ENCODE peak calls at places on chromosomes 4 and X, in eight cellular contexts. W is NB4; J is left lung; H is activated CD4-positive, alpha-beta T cell treated with anti-CD3 and anti-CD28 coated beads for 24 hours; K is M059J; X is tibial artery; V is hypothalamus; A is dermis blood vessel endothelial cell. C is an unnamed sample.
A peak's percentile ranks its signal among the peaks of the same experiment; 100 is the strongest.

GRCh38 chrX:724256-724655 is 93.7 kb downstream of the SHOX start:
- DNase-seq in W (no peak), J (no peak), H (no peak), K (no peak), X (no peak), V (no peak), A (no peak), C (peak; percentile 50)

GRCh38 chr4:146488495-146489174 is 33.1 kb downstream of the SLC10A7 start:
- DNase-seq in W (no peak), J (no peak), H (no peak), K (peak; percentile 35), X (no peak), V (no peak), A (peak; percentile 89), C (no peak)

GRCh38 chr4:152635876-152636275 is 43.9 kb downstream of the TMEM154 start:
- DNase-seq in W (peak; percentile 46), J (no peak), H (no peak), K (no peak), X (no peak), V (no peak), A (no peak), C (no peak)

GRCh38 chrX:11758400-11759171 is 549 bp downstream of the MSL3 start:
- DNase-seq in W (peak; percentile 83), J (peak; percentile 89), H (peak; percentile 75), K (peak; percentile 82), X (peak; percentile 91), V (peak; percentile 80), A (peak; percentile 87), C (peak; percentile 87)

GRCh38 chr4:161841759-161842158 is 322.0 kb downstream of the FSTL5 start:
- DNase-seq in W (no peak), J (no peak), H (no peak), K (no peak), X (no peak), V (no peak), A (no peak), C (no peak)

GRCh38 chr4:65450899-65451298 is 219.4 kb downstream of the EPHA5 start:
- DNase-seq in W (no peak), J (no peak), H (no peak), K (no peak), X (no peak), V (no peak), A (no peak), C (no peak)

GRCh38 chr4:71261001-71261400 is 77.8 kb upstream of the SLC4A4 start:
- DNase-seq in W (no peak), J (no peak), H (no peak), K (no peak), X (no peak), V (no peak), A (no peak), C (no peak)

GRCh38 chr4:78569291-78569821 is 17.8 kb downstream of the ANXA3 start:
- DNase-seq in W (no peak), J (no peak), H (no peak), K (peak; percentile 76), X (no peak), V (no peak), A (peak; percentile 75), C (no peak)

GRCh38 chrX:151680805-151681204 is 14.5 kb upstream of the PRRG3 start:
- DNase-seq in W (peak; percentile 60), J (no peak), H (peak; percentile 40), K (peak; percentile 54), X (no peak), V (peak; percentile 23), A (peak; percentile 54), C (peak; percentile 72)

GRCh38 chr4:7821245-7822165 is 118.2 kb downstream of the AFAP1 start:
- DNase-seq in W (no peak), J (no peak), H (no peak), K (no peak), X (no peak), V (no peak), A (no peak), C (no peak)

GRCh38 chrX:106931831-106932491 is 11.8 kb downstream of the CLDN2 start:
- DNase-seq in W (no peak), J (no peak), H (no peak), K (peak; percentile 2), X (no peak), V (no peak), A (no peak), C (no peak)

GRCh38 chr4:15682790-15683495 is 1.3 kb downstream of the FAM200B start:
- DNase-seq in W (peak; percentile 57), J (no peak), H (no peak), K (no peak), X (no peak), V (no peak), A (peak; percentile 36), C (no peak)

GRCh38 chr4:3202836-3203820 is 45.8 kb upstream of the MSANTD1 start:
- DNase-seq in W (peak; percentile 51), J (no peak), H (no peak), K (no peak), X (peak; percentile 38), V (no peak), A (no peak), C (no peak)

GRCh38 chr4:150906987-150907633 is 108.0 kb downstream of the LRBA start:
- DNase-seq in W (no peak), J (no peak), H (no peak), K (no peak), X (no peak), V (no peak), A (no peak), C (no peak)

GRCh38 chr4:150321113-150321512 is 242.9 kb downstream of the DCLK2 start:
- DNase-seq in W (no peak), J (no peak), H (no peak), K (no peak), X (no peak), V (no peak), A (no peak), C (no peak)

GRCh38 chrX:53265771-53266170 is 15.6 kb downstream of the IQSEC2 start:
- DNase-seq in W (no peak), J (no peak), H (no peak), K (peak; percentile 56), X (no peak), V (no peak), A (no peak), C (no peak)

GRCh38 chr4:138494931-138495330 is 252.8 kb upstream of the SLC7A11 start:
- DNase-seq in W (peak; percentile 82), J (no peak), H (no peak), K (peak; percentile 58), X (no peak), V (peak; percentile 1), A (peak; percentile 51), C (no peak)

GRCh38 chr4:183165371-183165770 is 66.3 kb downstream of the WWC2 start:
- DNase-seq in W (no peak), J (no peak), H (no peak), K (no peak), X (no peak), V (no peak), A (peak; percentile 45), C (no peak)

GRCh38 chrX:106874075-106874474 is 29.1 kb downstream of the RIPPLY1 start:
- DNase-seq in W (peak; percentile 33), J (no peak), H (no peak), K (peak; percentile 21), X (no peak), V (no peak), A (peak; percentile 45), C (peak; percentile 24)

C was measured in KBM-7.